ENCODE peak calls at places on chromosome 22, in eight cellular contexts. S, F, M, X, K, Q, W and A are unnamed samples. For H3K4me1, the result is how much of the 10 kb centered on the place peaks cover.

GRCh38 chr22:26615149-26615548 is 2.7 kb downstream of the CRYBB1 start:
- DNase-seq in X (peak), W (no peak), K (no peak), M (no peak), S (no peak), Q (no peak), F (no peak), A (no peak)

GRCh38 chr22:43110444-43110926 is at the start of gene BIK:
- DNase-seq in W (peak), M (peak), F (no peak), Q (no peak), X (peak), S (peak), K (peak), A (peak)

GRCh38 chr22:35458547-35459422 is 58.8 kb downstream of the MCM5 start:
- DNase-seq in M (no peak), F (no peak), S (no peak), K (no peak), Q (no peak), W (no peak), X (no peak), A (no peak)

GRCh38 chr22:38870312-38870741 is 1.7 kb downstream of the CBX6 start:
- DNase-seq in K (peak), M (peak), Q (peak), F (peak), W (peak), X (peak), S (peak), A (no peak)

GRCh38 chr22:40826984-40827741 is 8.0 kb upstream of the SLC25A17 start:
- DNase-seq in M (no peak), S (no peak), Q (no peak), X (no peak), F (no peak), W (no peak), K (no peak), A (no peak)

GRCh38 chr22:31272522-31273446 is 19.5 kb downstream of the PIK3IP1 start:
- DNase-seq in K (peak), F (peak), M (peak), S (peak), X (peak), Q (peak), W (peak), A (no peak)

GRCh38 chr22:35445933-35446332 is 46.0 kb downstream of the MCM5 start:
- DNase-seq in Q (no peak), X (no peak), S (no peak), K (no peak), F (peak), W (no peak), M (no peak), A (no peak)

GRCh38 chr22:25113316-25113721 is 86.3 kb upstream of the CRYBB3 start:
- DNase-seq in F (no peak), S (no peak), W (no peak), K (peak), Q (no peak), X (peak), M (no peak), A (no peak)

GRCh38 chr22:21632237-21632895 is at the start of gene CCDC116:
- DNase-seq in F (no peak), Q (no peak), S (peak), W (no peak), K (peak), M (peak), X (peak), A (no peak)

GRCh38 chr22:32693102-32693501 is 108.4 kb upstream of the TIMP3 start:
- DNase-seq in F (no peak), Q (no peak), S (no peak), X (no peak), W (no peak), K (no peak), M (no peak), A (no peak)

GRCh38 chr22:22403771-22404170 is 104.8 kb downstream of the ZNF280B start:
- DNase-seq in Q (no peak), S (peak), K (no peak), W (no peak), X (no peak), M (no peak), F (no peak), A (no peak)

GRCh38 chr22:20429254-20430100 is 8.1 kb downstream of the SCARF2 start:
- DNase-seq in M (peak), S (no peak), Q (no peak), F (peak), K (peak), X (peak), W (no peak), A (peak)

GRCh38 chr22:38694049-38694448 is 6.7 kb downstream of the JOSD1 start:
- DNase-seq in M (no peak), K (no peak), Q (no peak), W (no peak), S (no peak), F (no peak), X (peak), A (no peak)

GRCh38 chr22:39556970-39557811 is 13.4 kb upstream of the CACNA1I start:
- DNase-seq in X (no peak), M (peak), W (no peak), Q (no peak), F (no peak), K (no peak), S (peak), A (no peak)

GRCh38 chr22:48577014-48577690 is 1250.5 kb downstream of the BRD1 start:
- DNase-seq in W (no peak), K (no peak), F (no peak), X (no peak), S (no peak), M (no peak), Q (no peak), A (peak)

GRCh38 chr22:39242389-39242808 is 2.4 kb downstream of the PDGFB start:
- DNase-seq in Q (no peak), K (no peak), X (no peak), W (no peak), F (no peak), S (no peak), M (peak), A (no peak)

GRCh38 chr22:29625090-29625825 is 21.8 kb downstream of the NF2 start:
- DNase-seq in W (peak), K (peak), S (peak), F (peak), M (peak), Q (peak), X (peak), A (no peak)

GRCh38 chr22:42892156-42892555 is 35.1 kb upstream of the ARFGAP3 start:
- DNase-seq in F (no peak), W (no peak), X (no peak), S (no peak), K (no peak), M (no peak), Q (no peak), A (no peak)

GRCh38 chr22:23218867-23219251 is 38.5 kb downstream of the BCR start:
- DNase-seq in F (no peak), Q (peak), M (peak), X (peak), S (no peak), W (no peak), K (peak), A (peak)

GRCh38 chr22:26410398-26410797 is 18.7 kb upstream of the ASPHD2 start:
- DNase-seq in M (no peak), K (no peak), X (no peak), S (no peak), W (no peak), Q (no peak), F (no peak), A (no peak)

GRCh38 chr22:24325105-24325757 is 54.6 kb downstream of the SPECC1L start:
- DNase-seq in S (peak), W (peak), F (no peak), X (no peak), Q (no peak), M (peak), K (no peak), A (no peak)

GRCh38 chr22:27273386-27273785 is 528.2 kb downstream of the MN1 start:
- DNase-seq in F (no peak), Q (no peak), W (no peak), X (no peak), S (no peak), M (no peak), K (no peak), A (no peak)

GRCh38 chr22:25081409-25081824 is 118.2 kb upstream of the CRYBB3 start:
- DNase-seq in M (peak), F (no peak), Q (no peak), X (peak), S (peak), W (peak), K (peak), A (no peak)

GRCh38 chr22:21921184-21921721 is 31.4 kb downstream of the PPM1F start:
- DNase-seq in W (no peak), F (no peak), M (peak), K (no peak), Q (no peak), S (no peak), X (no peak), A (no peak)

GRCh38 chr22:42621505-42622002 is 6.9 kb upstream of the POLDIP3 start:
- DNase-seq in F (no peak), Q (peak), W (peak), S (peak), M (peak), X (peak), K (peak), A (peak)

GRCh38 chr22:40210814-40211213 is 33.1 kb downstream of the TNRC6B start:
- DNase-seq in Q (no peak), K (no peak), F (no peak), M (no peak), W (no peak), S (no peak), X (no peak), A (no peak)

GRCh38 chr22:22201185-22201924 is 43.2 kb upstream of the VPREB1 start:
- DNase-seq in M (peak), X (peak), Q (no peak), F (peak), S (peak), W (no peak), K (peak), A (no peak)

GRCh38 chr22:22171357-22172218 is 73.0 kb upstream of the VPREB1 start:
- DNase-seq in M (peak), X (no peak), W (no peak), K (no peak), F (no peak), S (peak), Q (no peak), A (no peak)

GRCh38 chr22:39017596-39018365 is 3.1 kb upstream of the APOBEC3D start:
- DNase-seq in Q (no peak), M (no peak), S (no peak), F (no peak), W (no peak), X (no peak), K (no peak), A (peak)

GRCh38 chr22:40161182-40161581 is 16.5 kb upstream of the TNRC6B start:
- DNase-seq in K (no peak), Q (no peak), F (no peak), S (no peak), X (no peak), M (no peak), W (no peak), A (no peak)

GRCh38 chr22:31737932-31738331 is 12.0 kb downstream of the PRR14L start:
- DNase-seq in S (no peak), W (no peak), M (no peak), X (no peak), K (no peak), F (no peak), Q (no peak), A (no peak)

GRCh38 chr22:38861170-38861874 is 10.7 kb downstream of the CBX6 start:
- DNase-seq in K (no peak), F (peak), Q (no peak), W (no peak), M (no peak), S (no peak), X (no peak), A (no peak)

GRCh38 chr22:31952459-31952858 is 8.1 kb downstream of the YWHAH start:
- DNase-seq in S (no peak), K (no peak), X (no peak), M (no peak), Q (no peak), F (no peak), W (no peak), A (no peak)

GRCh38 chr22:23213031-23213555 is 32.8 kb downstream of the BCR start:
- DNase-seq in S (no peak), W (no peak), M (no peak), X (no peak), F (no peak), Q (no peak), K (no peak), A (no peak)

GRCh38 chr22:50014655-50015401 is 2.3 kb upstream of the IL17REL start:
- DNase-seq in S (no peak), W (no peak), F (peak), X (peak), K (no peak), Q (no peak), M (peak), A (peak)
- H3K4me3 ChIP-seq in S (no peak), W (no peak), F (no peak), X (peak), K (peak), Q (no peak), M (no peak), A (peak)

GRCh38 chr22:46741974-46742519 is 4.0 kb upstream of the CERK start:
- DNase-seq in K (no peak), X (no peak), S (no peak), F (no peak), W (no peak), Q (no peak), M (no peak), A (no peak)
- TF ChIP-seq EP300 in K (no peak), X (no peak), S (no peak), F (no peak), W (no peak), Q (no peak), M (no peak), A (no peak)

DNA sequence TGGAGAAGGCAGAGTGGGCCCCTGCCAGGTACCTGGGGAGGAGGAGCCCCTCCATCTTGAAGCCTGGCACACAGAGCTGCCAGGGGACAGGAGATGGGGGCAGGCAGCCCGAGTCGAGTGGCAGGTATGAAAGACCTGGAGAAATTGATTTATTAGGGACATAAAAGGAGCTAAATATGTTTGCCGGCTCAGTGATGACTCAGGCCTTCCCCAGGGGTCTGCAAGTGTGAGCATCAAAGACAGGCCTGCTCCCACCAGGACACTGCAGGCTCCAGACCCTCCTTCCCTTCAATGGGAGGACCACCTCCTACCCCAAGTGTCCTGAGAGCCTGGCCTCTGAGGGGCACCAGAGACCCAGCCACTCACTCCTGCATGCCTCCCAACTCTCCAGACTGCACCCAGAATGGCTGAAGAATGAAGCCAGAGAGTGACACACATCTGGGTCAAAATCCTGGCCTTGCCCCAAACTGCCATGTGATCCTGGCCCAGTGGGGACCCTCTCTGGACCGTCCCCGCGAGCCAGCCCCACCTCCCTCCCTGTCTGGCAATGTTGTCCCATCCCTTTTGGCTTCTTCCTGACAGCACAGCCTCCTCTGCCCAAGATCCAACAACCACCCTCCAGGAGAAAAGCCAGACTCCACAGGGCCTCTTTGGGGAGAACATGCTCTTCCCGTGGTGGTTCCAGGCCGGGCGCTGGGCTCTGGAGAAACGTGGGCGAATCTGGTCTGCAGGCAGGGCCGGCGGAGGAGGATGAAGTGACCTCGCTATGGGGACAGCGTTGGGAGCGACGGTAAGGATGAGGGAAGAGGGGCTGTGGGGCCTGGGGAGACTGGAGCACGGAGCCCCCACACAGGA is 36.2 kb downstream of the CYTH4 start:
- DNase-seq in X (no peak), Q (no peak), K (no peak), F (no peak), W (no peak), S (no peak), M (no peak), A (no peak)
- H3K4me1 ChIP-seq in X (under half), Q (under half), K (under half), F (under half), W (under half), S (half or more), M (under half), A (under half)

GRCh38 chr22:37566903-37567798 is 6.9 kb downstream of the CDC42EP1 start:
- DNase-seq in F (peak), X (peak), K (peak), W (peak), M (peak), S (peak), Q (peak), A (peak)
- H3K4me3 ChIP-seq in F (no peak), X (no peak), K (peak), W (no peak), M (no peak), S (no peak), Q (no peak), A (no peak)

GRCh38 chr22:44391481-44392445 is 79.0 kb upstream of the SHISAL1 start:
- DNase-seq in X (no peak), Q (peak), K (no peak), M (no peak), F (peak), S (no peak), W (no peak), A (peak)
- TF ChIP-seq EP300 in X (no peak), Q (no peak), K (no peak), M (no peak), F (no peak), S (no peak), W (no peak), A (no peak)

GRCh38 chr22:46293591-46294260 is 2.9 kb upstream of the GTSE1 start:
- DNase-seq in F (peak), K (no peak), W (peak), X (peak), Q (no peak), M (no peak), S (no peak), A (peak)
- H3K4me1 ChIP-seq in F (under half), K (under half), W (under half), X (under half), Q (under half), M (under half), S (under half), A (under half)

DNA sequence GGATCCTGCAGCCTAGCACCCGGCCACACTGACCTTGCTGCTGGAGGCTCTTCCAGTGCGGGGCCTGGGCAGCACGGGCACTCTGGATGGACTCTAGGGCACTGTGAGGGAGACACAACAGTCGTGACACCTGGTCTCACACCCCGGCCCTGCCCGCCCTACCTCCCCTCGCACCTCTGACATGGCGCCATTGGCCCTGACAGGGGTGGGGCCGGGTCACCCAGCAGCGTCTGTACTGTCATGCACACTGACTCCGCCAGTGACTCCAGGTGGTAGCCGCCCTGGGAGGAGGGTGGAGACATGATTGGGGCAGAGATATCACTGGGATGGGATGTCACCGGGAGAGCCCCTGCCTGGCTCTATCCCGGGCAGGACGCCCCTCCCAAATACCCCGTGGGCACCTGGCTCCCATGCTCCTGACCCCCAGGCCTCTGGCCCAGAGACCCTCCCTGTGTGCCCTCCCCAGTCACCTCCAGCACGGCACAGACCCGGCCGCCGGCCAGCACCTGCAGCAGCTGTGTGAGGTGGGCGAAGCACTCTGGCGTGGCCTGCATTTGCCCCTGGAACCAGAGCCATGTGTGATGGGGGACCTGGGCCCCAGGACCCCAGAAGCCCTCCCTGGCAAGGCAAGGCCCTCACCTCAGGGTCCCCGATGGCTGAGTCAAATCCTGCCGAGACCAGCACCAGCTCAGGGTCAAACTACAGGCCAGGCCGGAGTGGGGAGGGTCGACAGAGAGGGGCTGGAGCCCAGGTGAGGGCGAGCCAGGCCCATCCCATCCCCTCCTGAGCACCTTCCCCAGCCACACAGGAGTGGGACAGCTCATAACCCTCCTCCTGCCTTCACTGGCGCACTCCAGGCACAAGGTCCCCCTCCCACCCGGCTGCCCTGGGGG is 2.6 kb downstream of the HDAC10 start:
- DNase-seq in F (no peak), W (no peak), K (no peak), M (no peak), Q (no peak), S (no peak), X (no peak), A (no peak)
- H3K4me3 ChIP-seq in F (no peak), W (no peak), K (no peak), M (no peak), Q (no peak), S (no peak), X (no peak), A (no peak)

DNA sequence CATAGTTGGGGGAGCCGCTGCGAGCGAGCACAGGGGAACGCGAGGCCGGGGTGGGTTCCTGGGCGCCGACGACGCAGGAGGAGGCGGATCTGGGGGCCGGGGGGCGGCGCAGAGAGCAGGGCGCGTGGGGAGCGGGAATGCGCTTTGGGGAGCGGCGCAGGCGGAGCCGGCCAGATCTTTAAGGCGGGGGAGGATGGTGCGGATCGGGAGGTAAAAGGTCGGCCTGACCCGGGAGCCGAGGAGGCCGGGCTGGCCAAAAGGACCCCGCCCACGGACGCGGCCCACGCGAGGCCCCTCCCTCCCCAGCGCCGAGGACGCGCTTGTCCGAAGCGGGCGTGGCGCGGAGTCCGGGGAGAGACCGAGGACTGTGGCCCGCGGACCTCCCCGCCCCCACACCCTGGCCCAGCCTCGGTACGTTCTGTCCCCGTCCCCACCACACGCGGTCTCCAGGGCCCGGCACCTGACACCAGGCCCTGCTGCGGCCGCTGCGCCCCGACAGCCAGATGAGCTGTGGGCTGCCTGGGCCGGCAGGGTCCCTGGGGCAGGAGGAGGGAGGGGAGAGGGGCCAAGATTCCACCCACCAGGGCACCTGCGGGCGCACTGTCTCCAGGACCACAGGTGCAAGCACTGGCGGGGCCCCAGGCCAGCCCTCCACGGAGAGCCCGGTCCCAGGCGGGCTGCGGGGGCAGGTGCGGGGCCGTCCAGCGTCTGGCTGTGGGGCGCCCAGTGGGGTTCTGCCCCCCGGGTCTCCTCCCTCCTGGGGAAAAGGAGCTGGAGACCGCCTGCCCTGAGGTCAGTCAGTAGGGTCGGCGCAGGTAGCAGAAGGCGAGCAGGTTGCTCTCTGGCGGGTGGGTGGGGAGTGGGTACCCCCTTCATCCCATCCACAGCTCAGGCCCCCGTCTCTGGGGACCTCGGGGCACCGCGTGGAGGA is 10.9 kb downstream of the PIM3 start:
- DNase-seq in F (peak), Q (peak), S (peak), W (peak), X (peak), K (peak), M (peak), A (peak)
- TF ChIP-seq EP300 in F (peak), Q (no peak), S (no peak), W (peak), X (peak), K (no peak), M (no peak), A (peak)